ENCODE peak calls at places on chromosome 18, in four cellular contexts. J, F, L and H are unnamed samples.
A peak's percentile ranks its signal among the peaks of the same experiment; 100 is the strongest.

GRCh38 chr18:56606623-56607022 is 31.8 kb downstream of the TXNL1 start:
- DNase-seq in J (no peak), F (no peak), L (no peak), H (no peak)

GRCh38 chr18:9631814-9632496 is 17.6 kb upstream of the PPP4R1 start:
- DNase-seq in J (peak; percentile 31), F (peak; percentile 86), L (no peak), H (peak; percentile 73)

GRCh38 chr18:49625021-49625691 is 63.3 kb downstream of the LIPG start:
- DNase-seq in J (no peak), F (peak; percentile 49), L (no peak), H (no peak)

GRCh38 chr18:79411614-79412526 is 16.1 kb downstream of the NFATC1 start:
- DNase-seq in J (no peak), F (no peak), L (no peak), H (no peak)

GRCh38 chr18:28725876-28726275 is 548.9 kb upstream of the CDH2 start:
- DNase-seq in J (no peak), F (peak; percentile 7), L (no peak), H (no peak)

GRCh38 chr18:67715567-67715966 is 199.0 kb upstream of the DSEL start:
- DNase-seq in J (no peak), F (no peak), L (no peak), H (no peak)

GRCh38 chr18:43571078-43571689 is 293.9 kb upstream of the SYT4 start:
- DNase-seq in J (peak; percentile 42), F (peak; percentile 67), L (peak; percentile 62), H (peak; percentile 29)

GRCh38 chr18:8424917-8425725 is 184.1 kb upstream of the RAB12 start:
- DNase-seq in J (peak; percentile 12), F (peak; percentile 84), L (no peak), H (peak; percentile 49)

GRCh38 chr18:30920757-30921156 is 121.8 kb downstream of the DSC3 start:
- DNase-seq in J (no peak), F (no peak), L (no peak), H (no peak)

GRCh38 chr18:31049189-31049588 is 6.6 kb upstream of the DSC3 start:
- DNase-seq in J (no peak), F (no peak), L (peak; percentile 27), H (no peak)

GRCh38 chr18:58194028-58194427 is 150.0 kb downstream of the NEDD4L start:
- DNase-seq in J (no peak), F (no peak), L (no peak), H (no peak)

GRCh38 chr18:74040459-74041332 is 106.9 kb downstream of the FBXO15 start:
- DNase-seq in J (peak; percentile 78), F (peak; percentile 12), L (peak; percentile 49), H (peak; percentile 5)

GRCh38 chr18:7878265-7879173 is 311.4 kb downstream of the PTPRM start:
- DNase-seq in J (no peak), F (no peak), L (no peak), H (no peak)

GRCh38 chr18:27750014-27750413 is 426.9 kb downstream of the CDH2 start:
- DNase-seq in J (peak; percentile 74), F (peak; percentile 28), L (peak; percentile 34), H (peak; percentile 21)

GRCh38 chr18:49021433-49022129 is 70.8 kb upstream of the SMAD7 start:
- DNase-seq in J (peak; percentile 85), F (peak; percentile 36), L (peak; percentile 75), H (no peak)

GRCh38 chr18:56235773-56236115 is 402.6 kb downstream of the TXNL1 start:
- DNase-seq in J (no peak), F (peak; percentile 8), L (no peak), H (no peak)

GRCh38 chr18:11500153-11501122 is 109.0 kb upstream of the SLC35G4 start:
- DNase-seq in J (peak; percentile 83), F (peak; percentile 98), L (peak; percentile 89), H (peak; percentile 93)

GRCh38 chr18:3594760-3595241 is 144.8 kb downstream of the TGIF1 start:
- DNase-seq in J (no peak), F (peak; percentile 53), L (no peak), H (no peak)

GRCh38 chr18:32299489-32299888 is 109.7 kb downstream of the MEP1B start:
- DNase-seq in J (no peak), F (no peak), L (no peak), H (no peak)

GRCh38 chr18:48230459-48231113 is 178.6 kb downstream of the ZBTB7C start:
- DNase-seq in J (peak; percentile 65), F (peak; percentile 68), L (peak; percentile 54), H (no peak)

GRCh38 chr18:36394486-36394885 is 97.0 kb downstream of the FHOD3 start:
- DNase-seq in J (no peak), F (no peak), L (peak; percentile 55), H (no peak)

GRCh38 chr18:22427797-22428549 is 10.3 kb upstream of the CTAGE1 start:
- DNase-seq in J (peak; percentile 46), F (no peak), L (no peak), H (no peak)

GRCh38 chr18:46677609-46678470 is 20.8 kb upstream of the LOXHD1 start:
- DNase-seq in J (no peak), F (peak; percentile 10), L (no peak), H (peak; percentile 3)
- TF ChIP-seq CTCF in J (no peak), F (peak; percentile 12), L (no peak), H (peak; percentile 28)

GRCh38 chr18:40293311-40293710 is 1661.7 kb upstream of the PIK3C3 start:
- DNase-seq in J (peak; percentile 8), F (peak; percentile 14), L (no peak), H (no peak)
- TF ChIP-seq CTCF in J (no peak), F (no peak), L (no peak), H (no peak)

GRCh38 chr18:6044773-6045172 is 149.5 kb upstream of the TMEM200C start:
- DNase-seq in J (no peak), F (no peak), L (peak; percentile 33), H (no peak)
- TF ChIP-seq CTCF in J (no peak), F (no peak), L (no peak), H (peak; percentile 17)

GRCh38 chr18:23506393-23506792 is 3.1 kb downstream of the RMC1 start:
- DNase-seq in J (no peak), F (peak; percentile 51), L (no peak), H (no peak)
- TF ChIP-seq CTCF in J (no peak), F (no peak), L (no peak), H (no peak)

GRCh38 chr18:361941-362913 is 94.4 kb upstream of the THOC1 start:
- DNase-seq in J (peak; percentile 15), F (peak; percentile 100), L (no peak), H (peak; percentile 99)
- TF ChIP-seq CTCF in J (no peak), F (no peak), L (no peak), H (no peak)